ENCODE peak calls at places on chromosomes 12 and 14, in five cellular contexts. One of them, this sample, is unnamed.
A peak's percentile ranks its signal among the peaks of the same experiment; 100 is the strongest.

GRCh38 chr12:19946549-19946948 is 421.8 kb upstream of the PDE3A start:
- DNase-seq in ovary: no peak
- DNase-seq in spleen: no peak
- DNase-seq in tibial nerve: no peak
- DNase-seq in adrenal gland: no peak
- DNase-seq in this sample: no peak

GRCh38 chr12:6872073-6873048 is 742 bp downstream of the SPSB2 start:
- DNase-seq in ovary: peak; percentile 81
- DNase-seq in spleen: peak; percentile 97
- DNase-seq in tibial nerve: peak; percentile 84
- DNase-seq in adrenal gland: peak; percentile 88
- DNase-seq in this sample: peak; percentile 91

GRCh38 chr12:75481013-75481705 is 604 bp downstream of the GLIPR1 start:
- DNase-seq in ovary: no peak
- DNase-seq in spleen: no peak
- DNase-seq in tibial nerve: no peak
- DNase-seq in adrenal gland: no peak
- DNase-seq in this sample: no peak

GRCh38 chr14:90460136-90460535 is 63.3 kb downstream of the CALM1 start:
- DNase-seq in ovary: no peak
- DNase-seq in spleen: no peak
- DNase-seq in tibial nerve: no peak
- DNase-seq in adrenal gland: no peak
- DNase-seq in this sample: no peak

GRCh38 chr14:101843665-101844064 is 82.2 kb downstream of the PPP2R5C start:
- DNase-seq in ovary: no peak
- DNase-seq in spleen: peak; percentile 82
- DNase-seq in tibial nerve: no peak
- DNase-seq in adrenal gland: no peak
- DNase-seq in this sample: no peak

GRCh38 chr12:25689996-25690501 is 137.0 kb upstream of the LMNTD1 start:
- DNase-seq in ovary: peak; percentile 15
- DNase-seq in spleen: no peak
- DNase-seq in tibial nerve: no peak
- DNase-seq in adrenal gland: peak; percentile 83
- DNase-seq in this sample: peak; percentile 77

GRCh38 chr14:89507521-89507920 is 90.5 kb upstream of the FOXN3 start:
- DNase-seq in ovary: no peak
- DNase-seq in spleen: no peak
- DNase-seq in tibial nerve: no peak
- DNase-seq in adrenal gland: no peak
- DNase-seq in this sample: no peak

GRCh38 chr14:63857467-63858030 is 4.7 kb downstream of the SYNE2 start:
- DNase-seq in ovary: no peak
- DNase-seq in spleen: no peak
- DNase-seq in tibial nerve: no peak
- DNase-seq in adrenal gland: no peak
- DNase-seq in this sample: no peak

GRCh38 chr14:37641117-37641516 is 45.7 kb downstream of the TTC6 start:
- DNase-seq in ovary: no peak
- DNase-seq in spleen: no peak
- DNase-seq in tibial nerve: no peak
- DNase-seq in adrenal gland: no peak
- DNase-seq in this sample: no peak

GRCh38 chr12:52271157-52271556 is 3.3 kb upstream of the KRT86 start:
- DNase-seq in ovary: no peak
- DNase-seq in spleen: no peak
- DNase-seq in tibial nerve: no peak
- DNase-seq in adrenal gland: no peak
- DNase-seq in this sample: no peak

GRCh38 chr14:75200451-75200850 is 24.0 kb upstream of the TMED10 start:
- DNase-seq in ovary: no peak
- DNase-seq in spleen: peak; percentile 40
- DNase-seq in tibial nerve: no peak
- DNase-seq in adrenal gland: no peak
- DNase-seq in this sample: no peak

GRCh38 chr12:97452839-97453238 is 9.8 kb upstream of the RMST start:
- DNase-seq in ovary: no peak
- DNase-seq in spleen: no peak
- DNase-seq in tibial nerve: no peak
- DNase-seq in adrenal gland: no peak
- DNase-seq in this sample: no peak

GRCh38 chr12:95790025-95790911 is at the start of gene NTN4:
- DNase-seq in ovary: peak; percentile 45
- DNase-seq in spleen: peak; percentile 85
- DNase-seq in tibial nerve: peak; percentile 21
- DNase-seq in adrenal gland: peak; percentile 46
- DNase-seq in this sample: peak; percentile 65

GRCh38 chr14:70188608-70189540 is at the start of gene SLC8A3:
- DNase-seq in ovary: no peak
- DNase-seq in spleen: peak; percentile 76
- DNase-seq in tibial nerve: no peak
- DNase-seq in adrenal gland: peak; percentile 10
- DNase-seq in this sample: no peak

GRCh38 chr14:101028971-101029667 is 125.6 kb upstream of the RTL1 start:
- DNase-seq in ovary: no peak
- DNase-seq in spleen: peak; percentile 46
- DNase-seq in tibial nerve: no peak
- DNase-seq in adrenal gland: no peak
- DNase-seq in this sample: peak; percentile 43

DNA sequence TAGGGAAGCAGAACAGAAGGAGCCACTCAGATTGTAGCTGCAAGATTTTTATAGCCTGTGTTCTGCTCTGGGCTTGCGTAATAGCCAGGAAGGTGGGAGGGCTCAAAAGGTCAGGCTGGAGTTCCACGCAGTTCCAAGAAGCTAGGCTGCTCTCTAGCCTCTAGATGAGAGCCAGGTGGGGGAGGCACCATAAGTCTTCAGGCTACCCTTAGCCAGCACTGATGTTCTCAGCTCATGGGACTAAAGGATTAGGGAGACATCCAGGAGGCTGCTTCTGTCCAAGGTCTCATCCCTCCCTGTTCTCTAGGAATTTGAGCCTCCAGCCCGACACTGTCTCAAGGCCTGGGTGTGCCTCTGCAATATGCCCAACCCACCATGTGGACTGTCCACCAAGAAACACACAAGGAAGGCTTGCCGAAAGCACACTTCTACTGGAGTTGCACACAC is 1.7 kb downstream of the LMBR1L start:
- DNase-seq in ovary: peak; percentile 87
- DNase-seq in spleen: no peak
- DNase-seq in tibial nerve: peak; percentile 78
- DNase-seq in adrenal gland: peak; percentile 80
- DNase-seq in this sample: peak; percentile 92
- TF ChIP-seq POLR2A in ovary: peak; percentile 47
- TF ChIP-seq POLR2A in spleen: no peak
- TF ChIP-seq POLR2A in tibial nerve: peak; percentile 55
- TF ChIP-seq POLR2A in adrenal gland: peak; percentile 38
- TF ChIP-seq POLR2A in this sample: no peak

GRCh38 chr12:104990950-104991349 is 4.8 kb downstream of the NOPCHAP1 start:
- DNase-seq in ovary: no peak
- DNase-seq in spleen: no peak
- DNase-seq in tibial nerve: no peak
- DNase-seq in adrenal gland: no peak
- DNase-seq in this sample: no peak

GRCh38 chr12:104985206-104985605 is 910 bp upstream of the NOPCHAP1 start:
- DNase-seq in ovary: no peak
- DNase-seq in spleen: no peak
- DNase-seq in tibial nerve: no peak
- DNase-seq in adrenal gland: no peak
- DNase-seq in this sample: no peak

GRCh38 chr12:104991565-104992128 is 5.5 kb downstream of the NOPCHAP1 start:
- DNase-seq in ovary: no peak
- DNase-seq in spleen: no peak
- DNase-seq in tibial nerve: no peak
- DNase-seq in adrenal gland: no peak
- DNase-seq in this sample: no peak

GRCh38 chr12:104986022-104986941 is at the start of gene NOPCHAP1:
- DNase-seq in ovary: peak; percentile 89
- DNase-seq in spleen: peak; percentile 96
- DNase-seq in tibial nerve: peak; percentile 96
- DNase-seq in adrenal gland: peak; percentile 95
- DNase-seq in this sample: peak; percentile 95
- TF ChIP-seq POLR2A in ovary: peak; percentile 43
- TF ChIP-seq POLR2A in spleen: no peak
- TF ChIP-seq POLR2A in tibial nerve: peak; percentile 79
- TF ChIP-seq POLR2A in adrenal gland: no peak
- TF ChIP-seq POLR2A in this sample: peak; percentile 26

DNA sequence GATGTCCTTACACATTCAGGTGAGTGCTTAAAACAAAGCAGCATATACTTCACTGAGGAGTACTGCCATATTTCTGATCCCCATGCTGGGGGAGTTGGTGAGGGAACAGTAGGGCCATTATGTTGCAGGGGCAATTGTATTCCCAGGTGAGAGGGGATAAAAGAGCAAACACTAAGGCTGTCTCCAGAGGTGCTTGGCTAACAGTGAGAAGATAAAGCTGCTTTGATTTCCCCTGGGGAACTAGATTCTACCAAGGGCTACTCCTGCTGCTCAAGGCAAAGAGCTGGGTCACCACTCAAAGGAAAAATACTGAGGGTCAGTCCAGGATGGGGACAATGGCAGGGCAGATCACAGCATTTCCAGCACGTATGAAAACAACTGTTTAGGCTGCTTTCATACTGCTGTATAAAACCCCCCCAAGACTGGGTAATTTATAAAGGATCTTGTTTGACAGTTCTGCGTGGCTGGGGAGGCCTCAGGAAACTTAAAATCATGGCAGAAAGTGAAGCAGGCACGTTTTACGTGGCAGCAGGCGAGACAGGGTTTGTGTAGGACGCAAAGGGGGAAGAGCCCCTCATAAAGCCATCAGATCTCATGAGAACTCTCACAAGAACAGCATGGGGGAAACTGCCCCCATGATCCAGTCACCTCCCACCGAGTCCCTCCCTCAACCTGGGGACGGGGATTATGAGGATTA is 47.8 kb upstream of the OR5AU1 start:
- DNase-seq in ovary: no peak
- DNase-seq in spleen: no peak
- DNase-seq in tibial nerve: no peak
- DNase-seq in adrenal gland: no peak
- DNase-seq in this sample: no peak
- TF ChIP-seq POLR2A in ovary: no peak
- TF ChIP-seq POLR2A in spleen: no peak
- TF ChIP-seq POLR2A in tibial nerve: no peak
- TF ChIP-seq POLR2A in adrenal gland: no peak
- TF ChIP-seq POLR2A in this sample: no peak

GRCh38 chr12:56078931-56079728 is 835 bp upstream of the ERBB3 start:
- DNase-seq in ovary: peak; percentile 77
- DNase-seq in spleen: peak; percentile 89
- DNase-seq in tibial nerve: peak; percentile 73
- DNase-seq in adrenal gland: peak; percentile 95
- DNase-seq in this sample: peak; percentile 93
- TF ChIP-seq POLR2A in ovary: no peak
- TF ChIP-seq POLR2A in spleen: no peak
- TF ChIP-seq POLR2A in tibial nerve: no peak
- TF ChIP-seq POLR2A in adrenal gland: no peak
- TF ChIP-seq POLR2A in this sample: no peak

DNA sequence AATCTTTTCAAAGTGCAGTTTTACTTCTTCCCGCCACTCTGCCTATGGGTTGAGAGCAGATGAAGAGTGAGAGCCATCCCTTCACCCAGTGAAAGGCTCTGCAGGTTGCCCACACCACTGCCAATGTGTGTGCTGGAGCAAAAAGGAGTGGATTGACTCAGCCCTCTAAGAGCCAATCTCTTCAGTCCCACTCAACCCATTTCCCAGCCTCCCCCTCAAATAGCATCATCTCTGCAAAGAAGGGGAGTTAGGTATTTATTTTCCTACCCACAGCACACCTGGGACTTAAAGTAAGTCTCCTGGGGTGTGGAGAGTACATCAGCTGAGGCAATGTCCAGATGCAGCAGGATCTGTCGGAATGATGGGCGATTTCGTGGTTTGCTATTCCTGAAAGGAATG is 15.3 kb downstream of the MAP3K12 start:
- DNase-seq in ovary: no peak
- DNase-seq in spleen: no peak
- DNase-seq in tibial nerve: no peak
- DNase-seq in adrenal gland: no peak
- DNase-seq in this sample: peak; percentile 7
- TF ChIP-seq POLR2A in ovary: no peak
- TF ChIP-seq POLR2A in spleen: no peak
- TF ChIP-seq POLR2A in tibial nerve: no peak
- TF ChIP-seq POLR2A in adrenal gland: no peak
- TF ChIP-seq POLR2A in this sample: no peak

DNA sequence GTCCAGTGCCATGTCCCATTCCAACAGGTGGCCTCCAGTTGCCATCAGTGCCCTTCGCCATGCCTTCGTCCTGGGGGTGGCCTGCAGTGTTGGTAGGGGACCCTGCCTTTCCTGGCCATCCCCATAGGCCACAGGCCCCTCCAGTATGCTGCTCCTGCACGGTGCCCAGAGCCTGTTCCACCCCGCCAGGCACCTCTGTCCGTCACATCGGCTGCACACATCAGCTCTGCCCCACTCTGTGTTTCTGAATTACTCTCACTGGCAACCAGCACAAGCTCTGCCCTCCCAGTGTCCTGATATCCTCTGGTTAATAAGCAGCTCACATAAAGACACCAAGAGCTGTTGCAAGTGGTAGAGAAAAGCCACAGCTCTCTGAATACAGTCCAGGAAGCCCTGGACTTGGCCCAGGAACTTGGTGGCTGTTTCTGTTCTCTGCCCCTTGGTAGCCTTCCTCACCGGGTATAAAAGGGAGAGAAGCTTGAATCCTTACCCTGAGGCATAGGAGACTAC is 31.3 kb upstream of the ATP2A2 start:
- DNase-seq in ovary: no peak
- DNase-seq in spleen: no peak
- DNase-seq in tibial nerve: no peak
- DNase-seq in adrenal gland: no peak
- DNase-seq in this sample: no peak
- TF ChIP-seq POLR2A in ovary: no peak
- TF ChIP-seq POLR2A in spleen: no peak
- TF ChIP-seq POLR2A in tibial nerve: no peak
- TF ChIP-seq POLR2A in adrenal gland: no peak
- TF ChIP-seq POLR2A in this sample: peak; percentile 32

DNA sequence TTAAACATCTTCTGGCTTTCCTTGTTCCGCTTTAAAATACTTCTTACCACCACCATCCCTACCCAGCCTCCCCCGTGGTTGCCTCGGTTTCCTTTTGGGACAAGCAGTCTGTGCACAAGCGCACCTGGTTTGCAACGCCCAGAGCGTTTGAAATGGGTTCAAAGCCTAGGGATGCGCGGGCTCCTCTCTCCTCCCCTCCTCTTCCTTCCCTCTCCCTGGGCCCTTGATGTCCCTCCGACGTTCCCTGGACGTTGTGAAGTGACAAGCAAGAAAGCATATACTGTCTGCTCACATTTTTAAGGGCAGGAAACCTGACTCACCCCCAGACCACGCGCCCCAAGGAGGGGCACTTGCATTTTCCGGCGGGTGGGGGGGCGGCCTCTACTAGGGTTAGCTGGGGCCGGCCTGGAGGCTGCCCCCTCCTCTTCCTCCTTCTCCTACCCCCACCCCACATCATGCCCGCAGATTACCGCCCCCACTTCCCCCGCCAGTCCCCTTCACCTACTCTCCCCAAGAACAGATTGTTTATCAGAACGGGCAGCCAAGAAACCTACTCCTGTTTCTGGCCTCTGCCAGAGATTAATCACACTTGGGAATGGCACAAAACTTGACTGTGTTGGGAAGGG is 9.5 kb upstream of the IRF2BPL start:
- DNase-seq in ovary: peak; percentile 33
- DNase-seq in spleen: peak; percentile 86
- DNase-seq in tibial nerve: no peak
- DNase-seq in adrenal gland: peak; percentile 41
- DNase-seq in this sample: peak; percentile 77
- TF ChIP-seq POLR2A in ovary: no peak
- TF ChIP-seq POLR2A in spleen: no peak
- TF ChIP-seq POLR2A in tibial nerve: no peak
- TF ChIP-seq POLR2A in adrenal gland: no peak
- TF ChIP-seq POLR2A in this sample: no peak

This sample was measured in sigmoid colon.